ENCODE peak calls at places on chromosomes 6 and 20, in four cellular contexts. W is stimulated activated CD4-positive, alpha-beta T cell treated with anti-CD3 and anti-CD28 coated beads, Interleukin-12 subunit alpha, Interleukin-12 subunit beta, amount 100 ng/mL, for 48 hours; Y is cardiac septum; B is HTR-8/SVneo. G is an unnamed sample.
A peak's percentile ranks its signal among the peaks of the same experiment; 100 is the strongest.

GRCh38 chr6:113277111-113277510 is 580.0 kb upstream of the MARCKS start:
- DNase-seq in W (no peak), Y (no peak), B (no peak), G (no peak)

GRCh38 chr20:46350201-46350985 is 42.1 kb upstream of the CDH22 start:
- DNase-seq in W (no peak), Y (no peak), B (peak; percentile 95), G (no peak)

GRCh38 chr6:4280721-4281120 is 145.3 kb upstream of the ECI2 start:
- DNase-seq in W (no peak), Y (no peak), B (peak; percentile 90), G (no peak)

GRCh38 chr6:84868149-84868548 is 103.8 kb upstream of the TBX18 start:
- DNase-seq in W (no peak), Y (no peak), B (no peak), G (no peak)

GRCh38 chr20:17491488-17491887 is 39.7 kb downstream of the BFSP1 start:
- DNase-seq in W (no peak), Y (no peak), B (no peak), G (no peak)

GRCh38 chr6:1498491-1499113 is 109.2 kb downstream of the FOXF2 start:
- DNase-seq in W (no peak), Y (no peak), B (no peak), G (no peak)

GRCh38 chr6:127484207-127484858 is 25.1 kb upstream of the KIAA0408 start:
- DNase-seq in W (no peak), Y (no peak), B (no peak), G (peak; percentile 63)

GRCh38 chr6:7813704-7814103 is 87.8 kb downstream of the BMP6 start:
- DNase-seq in W (no peak), Y (no peak), B (no peak), G (no peak)

GRCh38 chr6:124941259-124941658 is 21.0 kb upstream of the RNF217 start:
- DNase-seq in W (no peak), Y (no peak), B (no peak), G (no peak)

GRCh38 chr6:165899592-165899991 is 236.6 kb upstream of the PDE10A start:
- DNase-seq in W (no peak), Y (no peak), B (no peak), G (no peak)

GRCh38 chr6:44917430-44917829 is 410.7 kb upstream of the RUNX2 start:
- DNase-seq in W (no peak), Y (no peak), B (no peak), G (no peak)